ENCODE peak calls at places on chromosome 22, in seven cellular contexts. One of them, this sample, is unnamed.

GRCh38 chr22:23077627-23078461 is 7.5 kb downstream of the GNAZ start:
- DNase-seq in stimulated activated CD8-positive, alpha-beta memory T cell treated with anti-CD3 and anti-CD28 coated beads, Interleukin-15, amount 100 ng/mL, for 1 hour: no peak
- DNase-seq in amniotic stem cell: no peak
- DNase-seq in Right ventricle myocardium superior: no peak
- DNase-seq in mammary epithelial cell: no peak
- DNase-seq in NCI-H1092: peak; percentile 35
- DNase-seq in Calu3: peak; percentile 81
- DNase-seq in this sample: no peak

GRCh38 chr22:44638966-44639739 is 62.9 kb upstream of the PRR5 start:
- DNase-seq in Right ventricle myocardium superior: peak; percentile 59
- DNase-seq in NCI-H1092: no peak
- DNase-seq in Calu3: no peak
- DNase-seq in mammary epithelial cell: no peak
- DNase-seq in amniotic stem cell: no peak
- DNase-seq in stimulated activated CD8-positive, alpha-beta memory T cell treated with anti-CD3 and anti-CD28 coated beads, Interleukin-15, amount 100 ng/mL, for 1 hour: no peak
- DNase-seq in this sample: no peak

GRCh38 chr22:26743149-26743548 is 85.8 kb downstream of the MIAT start:
- DNase-seq in NCI-H1092: no peak
- DNase-seq in stimulated activated CD8-positive, alpha-beta memory T cell treated with anti-CD3 and anti-CD28 coated beads, Interleukin-15, amount 100 ng/mL, for 1 hour: no peak
- DNase-seq in mammary epithelial cell: no peak
- DNase-seq in amniotic stem cell: no peak
- DNase-seq in Calu3: no peak
- DNase-seq in Right ventricle myocardium superior: no peak
- DNase-seq in this sample: no peak

GRCh38 chr22:42500164-42500835 is 19.3 kb downstream of the RRP7A start:
- DNase-seq in Calu3: no peak
- DNase-seq in amniotic stem cell: peak; percentile 7
- DNase-seq in NCI-H1092: no peak
- DNase-seq in mammary epithelial cell: peak; percentile 71
- DNase-seq in Right ventricle myocardium superior: peak; percentile 89
- DNase-seq in stimulated activated CD8-positive, alpha-beta memory T cell treated with anti-CD3 and anti-CD28 coated beads, Interleukin-15, amount 100 ng/mL, for 1 hour: peak; percentile 61
- DNase-seq in this sample: peak; percentile 89

GRCh38 chr22:34592341-34592740 is 473.6 kb upstream of the ISX start:
- DNase-seq in NCI-H1092: no peak
- DNase-seq in Right ventricle myocardium superior: no peak
- DNase-seq in Calu3: no peak
- DNase-seq in mammary epithelial cell: no peak
- DNase-seq in stimulated activated CD8-positive, alpha-beta memory T cell treated with anti-CD3 and anti-CD28 coated beads, Interleukin-15, amount 100 ng/mL, for 1 hour: no peak
- DNase-seq in amniotic stem cell: no peak
- DNase-seq in this sample: no peak

GRCh38 chr22:42343136-42343484 is 72.7 kb upstream of the TCF20 start:
- DNase-seq in amniotic stem cell: no peak
- DNase-seq in Right ventricle myocardium superior: no peak
- DNase-seq in stimulated activated CD8-positive, alpha-beta memory T cell treated with anti-CD3 and anti-CD28 coated beads, Interleukin-15, amount 100 ng/mL, for 1 hour: no peak
- DNase-seq in mammary epithelial cell: no peak
- DNase-seq in Calu3: no peak
- DNase-seq in NCI-H1092: peak; percentile 45
- DNase-seq in this sample: no peak

GRCh38 chr22:28116261-28116673 is 197.2 kb upstream of the PITPNB start:
- DNase-seq in NCI-H1092: no peak
- DNase-seq in Calu3: no peak
- DNase-seq in stimulated activated CD8-positive, alpha-beta memory T cell treated with anti-CD3 and anti-CD28 coated beads, Interleukin-15, amount 100 ng/mL, for 1 hour: no peak
- DNase-seq in amniotic stem cell: peak; percentile 44
- DNase-seq in mammary epithelial cell: peak; percentile 92
- DNase-seq in Right ventricle myocardium superior: peak; percentile 55
- DNase-seq in this sample: peak; percentile 45

GRCh38 chr22:37358917-37359316 is 68.4 kb downstream of the ELFN2 start:
- DNase-seq in Right ventricle myocardium superior: no peak
- DNase-seq in amniotic stem cell: no peak
- DNase-seq in Calu3: no peak
- DNase-seq in stimulated activated CD8-positive, alpha-beta memory T cell treated with anti-CD3 and anti-CD28 coated beads, Interleukin-15, amount 100 ng/mL, for 1 hour: no peak
- DNase-seq in NCI-H1092: no peak
- DNase-seq in mammary epithelial cell: no peak
- DNase-seq in this sample: no peak

GRCh38 chr22:22714600-22715361 is 70.4 kb downstream of the GGTLC2 start:
- DNase-seq in Calu3: no peak
- DNase-seq in mammary epithelial cell: no peak
- DNase-seq in NCI-H1092: no peak
- DNase-seq in stimulated activated CD8-positive, alpha-beta memory T cell treated with anti-CD3 and anti-CD28 coated beads, Interleukin-15, amount 100 ng/mL, for 1 hour: no peak
- DNase-seq in Right ventricle myocardium superior: no peak
- DNase-seq in amniotic stem cell: no peak
- DNase-seq in this sample: peak; percentile 20